ENCODE peak calls at places on chromosomes 3 and 15, in eight cellular contexts. X, V, R, I, E, S, T and J are unnamed samples.

GRCh38 chr15:89329329-89330084 is 5.1 kb downstream of the POLG start:
- DNase-seq in V (no peak), E (no peak), I (no peak), R (no peak), T (peak), S (no peak), X (no peak), J (no peak)

GRCh38 chr3:98972155-98972554 is 70.7 kb upstream of the DCBLD2 start:
- DNase-seq in S (no peak), T (no peak), R (no peak), E (no peak), I (no peak), X (no peak), V (no peak), J (no peak)

GRCh38 chr3:196666001-196666867 is 26.7 kb downstream of the NRROS start:
- DNase-seq in I (no peak), X (no peak), R (no peak), E (no peak), S (no peak), V (peak), T (no peak), J (no peak)

GRCh38 chr3:141412087-141412935 is 44.0 kb downstream of the ZBTB38 start:
- DNase-seq in X (peak), E (no peak), R (peak), S (no peak), I (peak), T (peak), V (no peak), J (peak)

GRCh38 chr15:58309993-58310928 is 121.5 kb upstream of the LIPC start:
- DNase-seq in X (no peak), E (no peak), T (no peak), R (no peak), V (no peak), S (peak), I (peak), J (no peak)

GRCh38 chr15:85443593-85444328 is 63.4 kb downstream of the AKAP13 start:
- DNase-seq in X (peak), R (peak), T (no peak), V (no peak), E (no peak), I (no peak), S (no peak), J (no peak)

GRCh38 chr15:22949074-22949547 is 31.1 kb downstream of the CYFIP1 start:
- DNase-seq in E (no peak), T (no peak), S (peak), I (no peak), X (no peak), V (peak), R (peak), J (no peak)

GRCh38 chr3:107938128-107938527 is 152.7 kb downstream of the CD47 start:
- DNase-seq in I (no peak), T (no peak), R (peak), V (peak), X (no peak), S (no peak), E (no peak), J (no peak)

GRCh38 chr3:161415506-161416231 is 44.4 kb upstream of the SPTSSB start:
- DNase-seq in V (no peak), S (no peak), I (peak), E (no peak), R (no peak), X (no peak), T (no peak), J (no peak)

GRCh38 chr3:178260887-178261286 is 275.3 kb upstream of the KCNMB2 start:
- DNase-seq in T (no peak), X (no peak), V (no peak), S (no peak), I (no peak), R (no peak), E (no peak), J (no peak)

GRCh38 chr3:88137836-88138235 is 11.9 kb upstream of the C3orf38 start:
- DNase-seq in X (no peak), E (no peak), S (no peak), R (no peak), I (no peak), T (no peak), V (no peak), J (no peak)

GRCh38 chr15:41790756-41791546 is 16.7 kb downstream of the MAPKBP1 start:
- DNase-seq in V (no peak), R (no peak), I (no peak), S (no peak), X (no peak), E (no peak), T (no peak), J (no peak)

GRCh38 chr3:153385343-153385742 is 223.3 kb downstream of the RAP2B start:
- DNase-seq in I (no peak), T (no peak), V (no peak), E (no peak), S (no peak), X (no peak), R (no peak), J (no peak)

GRCh38 chr3:65855370-65856100 is 183.2 kb downstream of the MAGI1 start:
- DNase-seq in T (no peak), E (no peak), X (no peak), S (no peak), I (no peak), R (no peak), V (no peak), J (no peak)

GRCh38 chr15:88072598-88073385 is 183.7 kb downstream of the NTRK3 start:
- DNase-seq in T (no peak), V (peak), S (no peak), E (no peak), I (no peak), R (no peak), X (no peak), J (no peak)

GRCh38 chr15:36784717-36785116 is 205.3 kb downstream of the CDIN1 start:
- DNase-seq in I (no peak), T (no peak), V (no peak), E (no peak), S (no peak), R (no peak), X (no peak), J (no peak)

GRCh38 chr3:74532446-74532845 is 82.0 kb downstream of the CNTN3 start:
- DNase-seq in T (no peak), R (no peak), S (no peak), X (no peak), I (no peak), V (no peak), E (no peak), J (no peak)

GRCh38 chr3:9644245-9644644 is 5.1 kb upstream of the MTMR14 start:
- DNase-seq in E (no peak), R (no peak), X (no peak), T (no peak), V (no peak), I (no peak), S (no peak), J (no peak)

GRCh38 chr3:160842021-160843005 is 86.3 kb downstream of the PPM1L start:
- DNase-seq in T (no peak), I (no peak), R (no peak), V (no peak), X (no peak), S (no peak), E (no peak), J (no peak)

GRCh38 chr3:64331605-64332004 is 106.3 kb upstream of the PRICKLE2 start:
- DNase-seq in S (no peak), V (no peak), E (no peak), R (no peak), X (no peak), T (no peak), I (no peak), J (no peak)

GRCh38 chr3:52774901-52775864 is 2.2 kb upstream of the ITIH1 start:
- DNase-seq in V (no peak), S (peak), R (no peak), T (no peak), X (no peak), E (peak), I (peak), J (no peak)

GRCh38 chr3:171054921-171055320 is 28.4 kb upstream of the SLC2A2 start:
- DNase-seq in E (no peak), V (no peak), T (no peak), X (no peak), R (no peak), S (no peak), I (no peak), J (no peak)

GRCh38 chr3:175260145-175260794 is 401.1 kb downstream of the NAALADL2 start:
- DNase-seq in E (no peak), I (no peak), X (no peak), S (no peak), V (no peak), R (no peak), T (no peak), J (no peak)

GRCh38 chr15:97517726-97518125 is 442.8 kb upstream of the ARRDC4 start:
- DNase-seq in R (no peak), V (no peak), T (no peak), E (no peak), I (no peak), X (no peak), S (no peak), J (no peak)

GRCh38 chr15:62254137-62254934 is 89.3 kb upstream of the C2CD4B start:
- DNase-seq in X (peak), T (peak), S (peak), I (peak), E (peak), R (peak), V (peak), J (peak)

GRCh38 chr3:190375671-190376070 is 12.3 kb upstream of the CLDN16 start:
- DNase-seq in V (no peak), I (no peak), R (no peak), E (no peak), S (no peak), X (no peak), T (no peak), J (no peak)
- H3K27ac ChIP-seq in V (no peak), I (no peak), R (no peak), E (no peak), S (no peak), X (peak), T (no peak), J (no peak)

GRCh38 chr3:102796856-102797255 is 362.0 kb downstream of the ZPLD1 start:
- DNase-seq in S (no peak), I (no peak), R (no peak), V (no peak), E (no peak), T (no peak), X (no peak), J (no peak)

GRCh38 chr3:102790742-102791141 is 355.9 kb downstream of the ZPLD1 start:
- DNase-seq in V (no peak), X (no peak), E (no peak), S (no peak), T (no peak), R (no peak), I (no peak), J (no peak)

DNA sequence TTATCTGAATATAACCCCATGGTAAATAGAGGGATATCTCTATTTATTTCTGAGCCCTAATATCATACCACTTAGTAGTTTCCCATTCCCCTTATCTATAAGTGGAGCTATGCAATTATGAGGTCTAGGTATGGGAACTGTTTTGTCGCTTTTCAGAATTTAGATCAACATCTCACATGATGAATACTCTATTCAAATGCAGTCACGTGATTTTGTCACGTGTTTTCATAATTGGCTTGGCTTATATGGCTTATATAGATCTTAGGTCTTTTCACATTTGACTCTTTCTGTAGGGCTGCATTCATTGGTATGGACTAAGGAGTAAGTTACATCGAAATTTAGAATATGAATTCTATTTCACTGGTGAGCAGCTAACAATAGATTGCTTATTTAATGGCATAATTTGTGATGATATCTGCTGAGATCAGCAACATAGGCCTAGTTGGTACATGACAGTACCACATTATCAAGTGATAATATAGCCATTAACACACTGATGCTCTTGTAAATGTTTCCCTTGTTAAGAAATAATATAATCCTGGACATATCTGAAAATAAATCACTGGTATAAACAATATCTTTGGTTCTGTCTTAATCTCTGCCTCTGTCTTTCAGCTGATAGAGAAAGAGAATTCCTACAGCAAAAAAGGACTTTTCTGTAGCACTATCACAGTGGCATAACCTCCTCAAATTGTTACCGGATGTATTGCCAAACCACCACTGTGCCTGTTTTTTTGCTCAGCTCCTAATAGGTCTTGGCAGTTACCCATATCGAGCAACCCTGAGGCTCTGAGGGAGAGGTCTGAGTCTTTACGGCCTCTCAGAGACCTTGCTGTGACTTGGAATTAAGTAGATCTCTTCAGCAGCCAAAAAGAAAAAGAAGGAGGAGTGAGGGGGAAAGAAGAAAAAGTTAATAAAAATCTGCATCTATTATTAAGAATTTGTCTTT is 357.1 kb downstream of the ZPLD1 start:
- DNase-seq in I (no peak), S (no peak), E (no peak), R (no peak), T (no peak), X (no peak), V (no peak), J (no peak)
- H3K27ac ChIP-seq in I (no peak), S (no peak), E (no peak), R (no peak), T (no peak), X (no peak), V (no peak), J (no peak)

GRCh38 chr15:79381593-79381992 is 50.5 kb upstream of the MINAR1 start:
- DNase-seq in E (no peak), X (no peak), S (no peak), I (no peak), V (no peak), T (no peak), R (no peak), J (no peak)

GRCh38 chr15:79378394-79379158 is 53.6 kb upstream of the MINAR1 start:
- DNase-seq in S (no peak), E (no peak), R (no peak), I (no peak), X (no peak), T (no peak), V (no peak), J (no peak)

GRCh38 chr15:79376383-79376782 is 55.8 kb upstream of the MINAR1 start:
- DNase-seq in V (no peak), R (no peak), T (no peak), E (no peak), S (no peak), I (no peak), X (no peak), J (no peak)

GRCh38 chr15:79380755-79381499 is 51.2 kb upstream of the MINAR1 start:
- DNase-seq in I (peak), T (peak), S (peak), E (peak), R (peak), V (peak), X (peak), J (peak)
- H3K27ac ChIP-seq in I (no peak), T (no peak), S (no peak), E (no peak), R (no peak), V (no peak), X (no peak), J (no peak)

DNA sequence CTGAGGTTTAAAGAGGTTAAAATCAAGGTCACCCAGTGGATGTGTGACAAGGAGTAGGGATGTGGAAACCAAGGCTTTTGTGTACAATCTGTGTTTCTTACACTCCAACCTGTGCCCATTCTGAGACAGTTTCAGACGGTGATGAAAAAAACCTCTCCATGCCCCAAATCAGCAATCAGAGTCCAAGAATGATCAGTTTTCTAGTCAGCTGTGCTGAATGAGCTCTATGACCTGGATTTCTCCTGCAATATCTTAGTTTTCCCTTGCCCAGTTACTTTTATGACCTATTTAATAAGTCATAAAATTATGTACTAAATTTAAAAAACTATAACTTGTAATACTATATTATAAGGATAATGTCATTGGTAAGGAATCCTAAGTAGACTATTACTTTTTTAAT is 37.5 kb upstream of the CBLB start:
- DNase-seq in V (no peak), S (no peak), E (no peak), T (no peak), R (no peak), X (no peak), I (no peak), J (no peak)
- H3K27ac ChIP-seq in V (no peak), S (peak), E (no peak), T (no peak), R (no peak), X (no peak), I (peak), J (no peak)

GRCh38 chr15:73172508-73172907 is 120.2 kb downstream of the NEO1 start:
- DNase-seq in S (no peak), R (no peak), E (no peak), T (no peak), I (no peak), X (no peak), V (no peak), J (no peak)
- H3K27ac ChIP-seq in S (no peak), R (no peak), E (no peak), T (no peak), I (no peak), X (no peak), V (no peak), J (no peak)

GRCh38 chr3:12184541-12184940 is 25.8 kb upstream of the TIMP4 start:
- DNase-seq in V (no peak), X (no peak), I (no peak), S (peak), E (no peak), R (no peak), T (no peak), J (no peak)

GRCh38 chr3:12186515-12187286 is 28.0 kb upstream of the TIMP4 start:
- DNase-seq in I (no peak), E (no peak), V (no peak), R (no peak), S (no peak), X (no peak), T (no peak), J (no peak)

GRCh38 chr3:12187448-12188327 is 29.0 kb upstream of the TIMP4 start:
- DNase-seq in V (no peak), R (no peak), S (no peak), X (no peak), T (no peak), I (no peak), E (no peak), J (no peak)

GRCh38 chr3:12185172-12185710 is 26.5 kb upstream of the TIMP4 start:
- DNase-seq in S (no peak), X (no peak), R (no peak), T (no peak), E (no peak), V (no peak), I (no peak), J (no peak)

GRCh38 chr3:12186046-12186445 is 27.3 kb upstream of the TIMP4 start:
- DNase-seq in X (no peak), I (no peak), E (no peak), T (no peak), V (no peak), R (no peak), S (peak), J (no peak)
- H3K27ac ChIP-seq in X (peak), I (no peak), E (no peak), T (no peak), V (no peak), R (no peak), S (no peak), J (no peak)